ENCODE peak calls at places on chromosomes 2 and 18, in six cellular contexts. One of them, this sample, is unnamed.

GRCh38 chr2:18479901-18480369 is 80.5 kb downstream of the RDH14 start:
- DNase-seq in hepatocyte: peak
- DNase-seq in aorta: no peak
- DNase-seq in fibroblast of lung: no peak
- DNase-seq in PC-9: no peak
- DNase-seq in A549: no peak
- DNase-seq in this sample: no peak

GRCh38 chr18:34709631-34710429 is at the start of gene DTNA:
- DNase-seq in PC-9: no peak
- DNase-seq in aorta: no peak
- DNase-seq in fibroblast of lung: peak
- DNase-seq in hepatocyte: peak
- DNase-seq in A549: no peak
- DNase-seq in this sample: peak

GRCh38 chr2:10482460-10482859 is 34.3 kb upstream of the ODC1 start:
- DNase-seq in fibroblast of lung: no peak
- DNase-seq in PC-9: no peak
- DNase-seq in hepatocyte: peak
- DNase-seq in A549: no peak
- DNase-seq in aorta: peak
- DNase-seq in this sample: no peak

GRCh38 chr18:62875320-62875719 is 160.0 kb downstream of the PHLPP1 start:
- DNase-seq in aorta: no peak
- DNase-seq in hepatocyte: no peak
- DNase-seq in A549: no peak
- DNase-seq in fibroblast of lung: no peak
- DNase-seq in PC-9: no peak
- DNase-seq in this sample: no peak

GRCh38 chr2:40439473-40439872 is 12.4 kb downstream of the SLC8A1 start:
- DNase-seq in PC-9: no peak
- DNase-seq in aorta: no peak
- DNase-seq in hepatocyte: no peak
- DNase-seq in A549: no peak
- DNase-seq in fibroblast of lung: peak
- DNase-seq in this sample: no peak

GRCh38 chr2:36780231-36780808 is 83.8 kb downstream of the VIT start:
- DNase-seq in hepatocyte: peak
- DNase-seq in A549: peak
- DNase-seq in fibroblast of lung: peak
- DNase-seq in PC-9: peak
- DNase-seq in aorta: no peak
- DNase-seq in this sample: no peak

GRCh38 chr2:223967981-223968380 is 10.7 kb downstream of the MRPL44 start:
- DNase-seq in aorta: no peak
- DNase-seq in A549: no peak
- DNase-seq in hepatocyte: no peak
- DNase-seq in fibroblast of lung: no peak
- DNase-seq in PC-9: no peak
- DNase-seq in this sample: no peak

GRCh38 chr2:88016948-88017779 is 817 bp upstream of the RNU2-63P start:
- DNase-seq in PC-9: no peak
- DNase-seq in fibroblast of lung: no peak
- DNase-seq in aorta: peak
- DNase-seq in A549: peak
- DNase-seq in hepatocyte: peak
- DNase-seq in this sample: no peak

GRCh38 chr2:197710424-197711042 is 5.4 kb downstream of the MARS2 start:
- DNase-seq in A549: no peak
- DNase-seq in PC-9: no peak
- DNase-seq in hepatocyte: no peak
- DNase-seq in aorta: no peak
- DNase-seq in fibroblast of lung: no peak
- DNase-seq in this sample: no peak

GRCh38 chr2:3100386-3100785 is 277.2 kb downstream of the EIPR1 start:
- DNase-seq in PC-9: no peak
- DNase-seq in fibroblast of lung: no peak
- DNase-seq in hepatocyte: no peak
- DNase-seq in aorta: no peak
- DNase-seq in A549: no peak
- DNase-seq in this sample: no peak

GRCh38 chr2:220619525-220620267 is 952.4 kb downstream of the EPHA4 start:
- DNase-seq in PC-9: peak
- DNase-seq in aorta: no peak
- DNase-seq in fibroblast of lung: peak
- DNase-seq in hepatocyte: peak
- DNase-seq in A549: peak
- DNase-seq in this sample: no peak

GRCh38 chr2:144682248-144682647 is 162.3 kb upstream of the ZEB2 start:
- DNase-seq in A549: no peak
- DNase-seq in PC-9: no peak
- DNase-seq in fibroblast of lung: no peak
- DNase-seq in hepatocyte: no peak
- DNase-seq in aorta: no peak
- DNase-seq in this sample: peak

GRCh38 chr2:42971947-42972736 is 179.8 kb upstream of the HAAO start:
- DNase-seq in A549: no peak
- DNase-seq in aorta: peak
- DNase-seq in PC-9: no peak
- DNase-seq in fibroblast of lung: peak
- DNase-seq in hepatocyte: no peak
- DNase-seq in this sample: no peak

GRCh38 chr2:9548506-9548905 is 7.1 kb downstream of the ADAM17 start:
- DNase-seq in PC-9: no peak
- DNase-seq in aorta: no peak
- DNase-seq in A549: no peak
- DNase-seq in fibroblast of lung: peak
- DNase-seq in hepatocyte: no peak
- DNase-seq in this sample: no peak

GRCh38 chr2:77713412-77713811 is 191.2 kb upstream of the LRRTM4 start:
- DNase-seq in A549: no peak
- DNase-seq in hepatocyte: no peak
- DNase-seq in fibroblast of lung: no peak
- DNase-seq in PC-9: no peak
- DNase-seq in aorta: no peak
- DNase-seq in this sample: no peak

GRCh38 chr2:29123584-29124349 is 8.6 kb downstream of the CLIP4 start:
- DNase-seq in hepatocyte: peak
- DNase-seq in A549: peak
- DNase-seq in aorta: no peak
- DNase-seq in fibroblast of lung: peak
- DNase-seq in PC-9: peak
- DNase-seq in this sample: no peak

GRCh38 chr2:222904557-222905258 is 43.9 kb downstream of the ACSL3 start:
- DNase-seq in hepatocyte: no peak
- DNase-seq in fibroblast of lung: peak
- DNase-seq in PC-9: no peak
- DNase-seq in A549: no peak
- DNase-seq in aorta: no peak
- DNase-seq in this sample: no peak

GRCh38 chr2:19021100-19021476 is 337.3 kb downstream of the OSR1 start:
- DNase-seq in PC-9: peak
- DNase-seq in fibroblast of lung: peak
- DNase-seq in aorta: no peak
- DNase-seq in A549: peak
- DNase-seq in hepatocyte: peak
- DNase-seq in this sample: no peak

GRCh38 chr18:73479472-73479871 is 611.7 kb upstream of the NETO1 start:
- DNase-seq in aorta: no peak
- DNase-seq in hepatocyte: no peak
- DNase-seq in A549: no peak
- DNase-seq in fibroblast of lung: peak
- DNase-seq in PC-9: no peak
- DNase-seq in this sample: no peak

GRCh38 chr2:120485096-120485495 is 139.2 kb downstream of the INHBB start:
- DNase-seq in aorta: no peak
- DNase-seq in A549: no peak
- DNase-seq in hepatocyte: no peak
- DNase-seq in fibroblast of lung: no peak
- DNase-seq in PC-9: no peak
- DNase-seq in this sample: no peak

GRCh38 chr2:233973786-233974185 is 56.6 kb downstream of the TRPM8 start:
- DNase-seq in A549: no peak
- DNase-seq in aorta: no peak
- DNase-seq in hepatocyte: no peak
- DNase-seq in fibroblast of lung: no peak
- DNase-seq in PC-9: no peak
- DNase-seq in this sample: no peak

GRCh38 chr2:133326651-133327397 is 241.4 kb downstream of the NCKAP5 start:
- DNase-seq in A549: peak
- DNase-seq in hepatocyte: no peak
- DNase-seq in fibroblast of lung: peak
- DNase-seq in PC-9: no peak
- DNase-seq in aorta: no peak
- DNase-seq in this sample: no peak

GRCh38 chr2:56118474-56118873 is 65.3 kb upstream of the CCDC85A start:
- DNase-seq in fibroblast of lung: no peak
- DNase-seq in aorta: no peak
- DNase-seq in PC-9: no peak
- DNase-seq in A549: no peak
- DNase-seq in hepatocyte: no peak
- DNase-seq in this sample: no peak

GRCh38 chr2:238169708-238170251 is 11.0 kb downstream of the ERFE start:
- DNase-seq in A549: peak
- DNase-seq in hepatocyte: peak
- DNase-seq in fibroblast of lung: peak
- DNase-seq in PC-9: no peak
- DNase-seq in aorta: peak
- DNase-seq in this sample: no peak

GRCh38 chr2:176117162-176117822 is 714 bp downstream of the HOXD10 start:
- DNase-seq in aorta: no peak
- DNase-seq in PC-9: no peak
- DNase-seq in A549: no peak
- DNase-seq in fibroblast of lung: no peak
- DNase-seq in hepatocyte: no peak
- DNase-seq in this sample: no peak
- H3K4me3 ChIP-seq in aorta: no peak
- H3K4me3 ChIP-seq in PC-9: no peak
- H3K4me3 ChIP-seq in A549: no peak
- H3K4me3 ChIP-seq in fibroblast of lung: no peak
- H3K4me3 ChIP-seq in hepatocyte: no peak
- H3K4me3 ChIP-seq in this sample: no peak

DNA sequence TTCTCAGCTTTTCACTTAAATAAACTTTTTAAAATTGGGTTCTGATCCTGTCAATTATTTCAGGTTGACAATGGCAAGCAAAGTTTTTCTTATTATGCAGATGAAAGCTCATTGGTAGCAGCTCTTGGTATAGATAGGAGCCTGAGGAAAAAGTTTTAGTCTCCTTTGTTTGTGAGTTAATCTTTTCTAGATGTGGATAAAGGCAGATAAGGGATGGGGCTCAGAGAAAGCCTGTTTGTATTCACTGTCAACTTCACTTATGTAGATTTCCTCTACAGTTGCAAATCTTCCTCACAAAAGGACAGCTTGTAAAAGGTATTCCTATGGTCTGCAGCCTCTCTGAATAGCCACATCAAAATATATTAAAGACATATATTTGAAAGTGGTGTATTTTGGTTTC is 224.5 kb upstream of the SPOPL start:
- DNase-seq in aorta: no peak
- DNase-seq in A549: no peak
- DNase-seq in PC-9: no peak
- DNase-seq in fibroblast of lung: no peak
- DNase-seq in hepatocyte: no peak
- DNase-seq in this sample: no peak
- H3K27ac ChIP-seq in aorta: no peak
- H3K27ac ChIP-seq in A549: peak
- H3K27ac ChIP-seq in PC-9: no peak
- H3K27ac ChIP-seq in fibroblast of lung: no peak
- H3K27ac ChIP-seq in hepatocyte: peak
- H3K27ac ChIP-seq in this sample: no peak

DNA sequence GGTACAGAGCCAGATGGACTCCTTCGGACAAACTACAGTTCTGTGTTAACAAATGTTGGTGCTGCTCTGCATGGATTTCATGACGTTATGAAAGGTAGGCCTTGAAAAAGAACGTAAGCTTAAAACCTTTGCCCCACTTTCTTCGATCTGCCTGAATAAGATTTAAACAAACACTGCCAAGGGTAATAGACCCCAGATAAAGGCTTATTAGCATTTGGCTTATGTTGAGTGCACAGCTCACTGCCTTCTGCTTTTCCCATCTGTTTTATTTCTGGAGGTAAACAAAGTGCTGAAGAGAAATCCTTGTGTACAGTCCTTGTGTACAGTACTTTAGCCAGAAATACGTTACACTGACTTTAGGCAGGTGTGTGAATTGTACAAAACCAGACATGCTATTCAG is 50.0 kb upstream of the STON1 start:
- DNase-seq in A549: no peak
- DNase-seq in hepatocyte: peak
- DNase-seq in aorta: no peak
- DNase-seq in PC-9: no peak
- DNase-seq in fibroblast of lung: peak
- DNase-seq in this sample: no peak
- H3K4me3 ChIP-seq in A549: no peak
- H3K4me3 ChIP-seq in hepatocyte: no peak
- H3K4me3 ChIP-seq in aorta: no peak
- H3K4me3 ChIP-seq in PC-9: no peak
- H3K4me3 ChIP-seq in fibroblast of lung: no peak
- H3K4me3 ChIP-seq in this sample: no peak

DNA sequence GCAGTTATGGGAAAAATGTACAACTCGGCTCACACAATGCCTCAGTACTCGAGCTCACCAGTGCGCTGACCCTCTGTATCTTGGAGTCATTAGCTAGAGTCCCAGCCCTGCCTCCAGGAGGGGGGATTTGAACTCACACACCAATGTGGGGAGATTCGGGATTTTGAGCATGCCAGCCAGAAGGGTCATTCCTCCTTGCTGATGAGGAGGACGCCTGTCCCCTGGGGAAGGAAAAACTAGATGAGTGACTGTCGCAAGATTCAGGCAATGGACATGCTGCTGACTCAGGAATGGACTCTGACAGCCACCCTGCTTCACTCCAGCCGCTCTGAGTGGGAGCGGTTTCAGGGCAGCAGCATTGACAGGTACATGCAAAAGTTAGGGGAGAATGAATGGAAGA is 20.6 kb downstream of the FIGN start:
- DNase-seq in PC-9: no peak
- DNase-seq in fibroblast of lung: no peak
- DNase-seq in aorta: no peak
- DNase-seq in hepatocyte: no peak
- DNase-seq in A549: no peak
- DNase-seq in this sample: no peak
- H3K27ac ChIP-seq in PC-9: no peak
- H3K27ac ChIP-seq in fibroblast of lung: no peak
- H3K27ac ChIP-seq in aorta: no peak
- H3K27ac ChIP-seq in hepatocyte: no peak
- H3K27ac ChIP-seq in A549: no peak
- H3K27ac ChIP-seq in this sample: no peak